ENCODE peak calls at places on chromosome 1, in four cellular contexts. X is T-cell, A is hepatocyte, C is astrocyte of the cerebellum. D is an unnamed sample.

GRCh38 chr1:117370071-117370470 is 2.8 kb downstream of the MAN1A2 start:
- DNase-seq in X (no peak), A (no peak), C (no peak), D (no peak)

GRCh38 chr1:51636765-51637522 is 20.1 kb downstream of the OSBPL9 start:
- DNase-seq in X (no peak), A (peak), C (no peak), D (no peak)

GRCh38 chr1:110746644-110747259 is 72.0 kb upstream of the KCNA3 start:
- DNase-seq in X (peak), A (peak), C (peak), D (peak)

GRCh38 chr1:41030872-41031616 is 9.5 kb upstream of the SLFNL1 start:
- DNase-seq in X (no peak), A (no peak), C (no peak), D (no peak)

GRCh38 chr1:58409826-58410225 is 136.7 kb downstream of the OMA1 start:
- DNase-seq in X (no peak), A (no peak), C (peak), D (no peak)

GRCh38 chr1:164443836-164444235 is 115.1 kb upstream of the PBX1 start:
- DNase-seq in X (no peak), A (no peak), C (no peak), D (no peak)

GRCh38 chr1:183932412-183932811 is 105.1 kb downstream of the COLGALT2 start:
- DNase-seq in X (no peak), A (peak), C (peak), D (peak)

GRCh38 chr1:27343639-27344025 is 1.8 kb downstream of the SYTL1 start:
- DNase-seq in X (no peak), A (no peak), C (no peak), D (no peak)

GRCh38 chr1:6646499-6647148 is 22.0 kb downstream of the THAP3 start:
- DNase-seq in X (no peak), A (peak), C (peak), D (no peak)

GRCh38 chr1:22658385-22659163 is 5.5 kb downstream of the C1QB start:
- DNase-seq in X (no peak), A (no peak), C (no peak), D (no peak)

GRCh38 chr1:208332774-208333126 is 88.6 kb upstream of the PLXNA2 start:
- DNase-seq in X (no peak), A (peak), C (no peak), D (no peak)

GRCh38 chr1:50705699-50706098 is 254.4 kb downstream of the FAF1 start:
- DNase-seq in X (no peak), A (no peak), C (no peak), D (no peak)

GRCh38 chr1:170967042-170967910 is 31.9 kb downstream of the MROH9 start:
- DNase-seq in X (no peak), A (peak), C (peak), D (peak)

GRCh38 chr1:23763040-23763577 is 15.1 kb upstream of the PITHD1 start:
- DNase-seq in X (no peak), A (no peak), C (no peak), D (no peak)

GRCh38 chr1:9118186-9118585 is 10.7 kb downstream of the GPR157 start:
- DNase-seq in X (no peak), A (no peak), C (no peak), D (no peak)

GRCh38 chr1:2124446-2125198 is 70.0 kb downstream of the FAAP20 start:
- DNase-seq in X (no peak), A (no peak), C (no peak), D (no peak)

GRCh38 chr1:180585994-180586359 is 27.2 kb downstream of the OVAAL start:
- DNase-seq in X (no peak), A (no peak), C (no peak), D (no peak)

GRCh38 chr1:51638350-51638749 is 21.5 kb downstream of the OSBPL9 start:
- DNase-seq in X (no peak), A (no peak), C (no peak), D (no peak)